ENCODE peak calls at places on chromosome X, in nine cellular contexts. C is transverse colon, F is GM12878, K is A549, T is stomach, N is SK-N-SH, Q is ovary, X is K562, Y is HepG2. G is an unnamed sample.

GRCh38 chrX:110055616-110056015 is 52.7 kb downstream of the TMEM164 start:
- DNase-seq in Y (no peak), F (no peak), K (no peak), C (no peak), N (no peak), Q (no peak), T (no peak), X (no peak), G (no peak)

GRCh38 chrX:151745651-151746050 is 11.1 kb downstream of the CNGA2 start:
- DNase-seq in F (no peak), Y (no peak), Q (no peak), K (no peak), X (no peak), C (no peak), N (no peak), T (no peak), G (no peak)

GRCh38 chrX:13120017-13120416 is 75.6 kb upstream of the FAM9C start:
- DNase-seq in K (no peak), Y (peak), Q (peak), X (peak), N (no peak), C (peak), T (peak), F (no peak), G (no peak)

GRCh38 chrX:30593435-30594200 is 16.1 kb upstream of the TASL start:
- DNase-seq in K (no peak), T (no peak), Q (no peak), N (no peak), C (peak), Y (peak), F (no peak), X (no peak), G (no peak)

GRCh38 chrX:118212817-118213183 is 96.2 kb upstream of the KLHL13 start:
- DNase-seq in Q (no peak), X (no peak), F (peak), Y (no peak), T (no peak), K (no peak), C (no peak), N (no peak), G (no peak)

GRCh38 chrX:140141444-140142029 is 176.2 kb upstream of the CXorf66 start:
- DNase-seq in F (peak), Y (peak), Q (no peak), X (peak), K (peak), C (peak), N (peak), T (peak), G (peak)

GRCh38 chrX:100928660-100929613 is at the start of gene XKRX:
- DNase-seq in K (peak), N (peak), C (peak), X (peak), T (peak), F (no peak), Q (peak), Y (no peak), G (no peak)

GRCh38 chrX:140040397-140040796 is 75.1 kb upstream of the CXorf66 start:
- DNase-seq in T (no peak), X (no peak), N (no peak), F (no peak), C (peak), K (no peak), Q (no peak), Y (no peak), G (no peak)

GRCh38 chrX:123797543-123798447 is 62.1 kb upstream of the XIAP start:
- DNase-seq in T (no peak), X (no peak), N (no peak), Y (peak), C (no peak), F (no peak), Q (no peak), K (no peak), G (no peak)

GRCh38 chrX:120672389-120672788 is 42.5 kb upstream of the C1GALT1C1 start:
- DNase-seq in C (no peak), F (no peak), N (no peak), Y (peak), K (peak), X (peak), T (peak), Q (no peak), G (peak)

GRCh38 chrX:108397627-108398392 is 40.4 kb downstream of the COL4A6 start:
- DNase-seq in X (no peak), T (no peak), N (no peak), Y (no peak), K (no peak), Q (no peak), C (no peak), F (no peak), G (no peak)

GRCh38 chrX:123237271-123237670 is 53.2 kb downstream of the GRIA3 start:
- DNase-seq in C (no peak), Y (no peak), K (no peak), F (no peak), T (no peak), Q (no peak), X (no peak), N (no peak), G (no peak)

GRCh38 chrX:134191276-134191675 is 45.7 kb upstream of the CCDC160 start:
- DNase-seq in Y (no peak), F (no peak), K (no peak), Q (no peak), X (no peak), C (no peak), N (no peak), T (no peak), G (no peak)

GRCh38 chrX:16465081-16465876 is 184.7 kb upstream of the S100G start:
- DNase-seq in X (no peak), Y (no peak), F (no peak), N (no peak), K (no peak), Q (no peak), C (no peak), T (no peak), G (no peak)

GRCh38 chrX:1182211-1182610 is 30.2 kb downstream of the CRLF2 start:
- DNase-seq in K (no peak), N (no peak), X (no peak), C (no peak), Y (no peak), T (no peak), Q (no peak), F (no peak), G (no peak)

GRCh38 chrX:18146954-18147353 is 73.7 kb downstream of the BEND2 start:
- DNase-seq in T (no peak), X (peak), C (no peak), N (no peak), K (no peak), Q (no peak), F (no peak), Y (peak), G (no peak)

GRCh38 chrX:145506225-145506624 is 258.9 kb downstream of the SPANXN1 start:
- DNase-seq in N (no peak), T (no peak), Q (no peak), Y (no peak), K (no peak), X (no peak), C (no peak), F (no peak), G (no peak)

GRCh38 chrX:3962511-3963350 is 249.3 kb upstream of the PRKX start:
- DNase-seq in N (peak), X (peak), Y (peak), C (no peak), Q (no peak), F (no peak), K (no peak), T (no peak), G (peak)

GRCh38 chrX:129961180-129962083 is 21.0 kb upstream of the BCORL1 start:
- DNase-seq in T (peak), X (peak), Y (peak), F (peak), Q (no peak), C (peak), K (peak), N (no peak), G (no peak)

GRCh38 chrX:45479196-45479834 is 278.6 kb upstream of the DIPK2B start:
- DNase-seq in Y (no peak), X (no peak), Q (no peak), F (no peak), T (no peak), N (no peak), K (peak), C (no peak), G (no peak)

GRCh38 chrX:10198254-10198653 is 41.5 kb downstream of the CLCN4 start:
- DNase-seq in T (no peak), N (no peak), F (no peak), Q (no peak), X (no peak), Y (no peak), C (no peak), K (no peak), G (no peak)

GRCh38 chrX:101958139-101958538 is 26.3 kb upstream of the ZMAT1 start:
- DNase-seq in N (no peak), Q (no peak), T (no peak), K (no peak), C (no peak), X (no peak), F (no peak), Y (no peak), G (no peak)

GRCh38 chrX:40867352-40867751 is 132.0 kb upstream of the MED14 start:
- DNase-seq in Q (no peak), T (no peak), K (peak), F (no peak), N (no peak), X (no peak), Y (peak), C (no peak), G (no peak)

GRCh38 chrX:46758956-46759644 is at the start of gene SLC9A7:
- DNase-seq in N (peak), Y (peak), Q (peak), T (peak), X (peak), C (peak), F (peak), K (peak), G (peak)

GRCh38 chrX:102745513-102746133 is 25.1 kb downstream of the GPRASP3 start:
- DNase-seq in Q (peak), F (no peak), C (no peak), N (peak), K (no peak), Y (no peak), X (no peak), T (no peak), G (no peak)

GRCh38 chrX:72712094-72712755 is 1.9 kb downstream of the PHKA1 start:
- DNase-seq in F (no peak), K (no peak), T (no peak), Y (no peak), Q (no peak), N (peak), X (peak), C (no peak), G (no peak)

GRCh38 chrX:38365939-38366338 is 13.5 kb downstream of the OTC start:
- DNase-seq in T (no peak), Y (no peak), K (no peak), X (no peak), C (no peak), N (no peak), Q (no peak), F (no peak), G (no peak)

GRCh38 chrX:153966283-153966688 is 5.3 kb downstream of the HCFC1 start:
- DNase-seq in Q (no peak), K (no peak), N (no peak), F (no peak), T (peak), Y (no peak), X (no peak), C (no peak), G (no peak)
- H3K4me3 ChIP-seq in Q (no peak), K (no peak), N (no peak), F (peak), T (peak), Y (no peak), X (no peak), C (no peak), G (no peak)

GRCh38 chrX:66004928-66005831 is 34.7 kb downstream of the VSIG4 start:
- DNase-seq in N (no peak), X (peak), T (no peak), Y (no peak), K (no peak), Q (no peak), C (no peak), F (no peak), G (no peak)
- TF ChIP-seq EP300 in N (no peak), X (peak), T (no peak), Y (no peak), K (no peak), Q (no peak), C (no peak), F (no peak), G (no peak)

GRCh38 chrX:80556148-80556547 is 135.9 kb downstream of the TENT5D start:
- DNase-seq in F (no peak), N (no peak), T (no peak), C (no peak), Q (no peak), X (peak), K (no peak), Y (no peak), G (no peak)
- H3K4me3 ChIP-seq in F (no peak), N (no peak), T (no peak), C (no peak), Q (no peak), X (no peak), K (no peak), Y (no peak), G (no peak)

GRCh38 chrX:23803931-23804381 is 21.0 kb downstream of the SAT1 start:
- DNase-seq in X (no peak), F (no peak), T (peak), N (no peak), Y (peak), K (peak), Q (no peak), C (peak), G (no peak)
- TF ChIP-seq EP300 in X (no peak), F (no peak), T (no peak), N (no peak), Y (no peak), K (peak), Q (no peak), C (no peak), G (peak)

GRCh38 chrX:22021721-22022120 is 10.4 kb upstream of the PHEX start:
- DNase-seq in Q (no peak), T (no peak), F (no peak), N (no peak), Y (no peak), K (no peak), C (no peak), X (no peak), G (no peak)
- H3K4me3 ChIP-seq in Q (no peak), T (no peak), F (no peak), N (no peak), Y (no peak), K (no peak), C (no peak), X (no peak), G (no peak)

GRCh38 chrX:74291964-74292891 is 11.8 kb upstream of the ZCCHC13 start:
- DNase-seq in X (peak), T (peak), N (peak), Y (peak), F (peak), K (peak), C (peak), Q (peak), G (peak)

GRCh38 chrX:74291577-74291963 is 12.4 kb upstream of the ZCCHC13 start:
- DNase-seq in C (no peak), F (no peak), N (no peak), X (no peak), K (no peak), T (no peak), Q (no peak), Y (no peak), G (no peak)

GRCh38 chrX:74284391-74284952 is 19.5 kb upstream of the ZCCHC13 start:
- DNase-seq in N (no peak), X (no peak), Q (no peak), F (no peak), Y (no peak), K (no peak), C (no peak), T (no peak), G (no peak)

GRCh38 chrX:74286950-74287349 is 17.0 kb upstream of the ZCCHC13 start:
- DNase-seq in F (no peak), C (no peak), Q (no peak), X (no peak), Y (peak), T (no peak), K (no peak), N (no peak), G (no peak)
- TF ChIP-seq EP300 in F (no peak), C (no peak), Q (no peak), X (no peak), Y (no peak), T (no peak), K (no peak), N (no peak), G (no peak)

DNA sequence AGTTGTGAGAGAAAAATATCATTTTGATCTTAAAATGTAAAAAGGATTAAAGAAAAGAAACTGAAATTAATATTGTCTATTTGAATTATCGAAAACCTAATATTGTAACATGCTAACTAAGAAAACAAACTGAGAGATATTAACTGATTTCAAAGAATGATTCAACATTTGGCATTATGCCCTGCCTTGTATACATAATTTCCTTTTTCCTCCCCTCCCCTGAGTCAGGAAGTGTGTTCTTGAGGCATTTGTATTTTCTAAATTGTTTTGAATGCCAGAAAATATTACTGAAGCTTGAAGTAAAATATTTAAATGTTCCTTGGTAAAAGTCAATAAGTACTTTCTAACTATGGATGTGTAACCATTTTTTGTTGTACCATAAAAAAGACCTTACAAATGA is 49.4 kb downstream of the RPS6KA3 start:
- DNase-seq in Y (no peak), Q (no peak), C (no peak), K (peak), X (peak), N (no peak), F (no peak), T (no peak), G (no peak)
- H3K4me3 ChIP-seq in Y (no peak), Q (no peak), C (no peak), K (no peak), X (no peak), N (no peak), F (no peak), T (no peak), G (no peak)

G was measured in tibial nerve.